ENCODE peak calls at places on chromosomes 3 and 15, in ten cellular contexts. Y is H9; U is ovary; P is CD4-positive, alpha-beta memory T cell; A is tibial nerve; B is brain microvascular endothelial cell; R is aorta; E is esophagus squamous epithelium; V is heart right ventricle; L is IMR-90. F is an unnamed sample.

GRCh38 chr15:34336947-34337556 is 529 bp downstream of the SLC12A6 start:
- DNase-seq in Y (no peak), U (no peak), P (peak), A (no peak), B (no peak), R (no peak), E (no peak), V (no peak), L (no peak), F (no peak)

GRCh38 chr3:123818921-123819429 is 65.2 kb downstream of the MYLK start:
- DNase-seq in Y (no peak), U (no peak), P (no peak), A (no peak), B (peak), R (no peak), E (no peak), V (no peak), L (peak), F (no peak)

GRCh38 chr3:18745472-18745871 is 320.3 kb upstream of the SATB1 start:
- DNase-seq in Y (no peak), U (no peak), P (no peak), A (peak), B (no peak), R (no peak), E (no peak), V (peak), L (no peak), F (no peak)

GRCh38 chr3:170555329-170555728 is 30.5 kb downstream of the SLC7A14 start:
- DNase-seq in Y (no peak), U (no peak), P (no peak), A (no peak), B (peak), R (no peak), E (no peak), V (no peak), L (peak), F (no peak)

GRCh38 chr15:88625943-88626741 is 5.0 kb downstream of the AEN start:
- DNase-seq in Y (no peak), U (no peak), P (no peak), A (no peak), B (no peak), R (peak), E (no peak), V (no peak), L (no peak), F (no peak)

GRCh38 chr3:112407214-112407887 is 74.4 kb downstream of the CD200 start:
- DNase-seq in Y (no peak), U (no peak), P (no peak), A (no peak), B (no peak), R (no peak), E (no peak), V (no peak), L (no peak), F (no peak)

GRCh38 chr15:81302605-81303204 is 21.2 kb downstream of the STARD5 start:
- DNase-seq in Y (no peak), U (no peak), P (no peak), A (no peak), B (no peak), R (no peak), E (no peak), V (no peak), L (no peak), F (no peak)

GRCh38 chr3:126422571-126423091 is 27.9 kb downstream of the CFAP100 start:
- DNase-seq in Y (no peak), U (no peak), P (no peak), A (no peak), B (no peak), R (no peak), E (no peak), V (no peak), L (no peak), F (no peak)

GRCh38 chr3:63043631-63044030 is 168.4 kb upstream of the CADPS start:
- DNase-seq in Y (no peak), U (no peak), P (no peak), A (no peak), B (peak), R (no peak), E (no peak), V (no peak), L (no peak), F (no peak)

DNA sequence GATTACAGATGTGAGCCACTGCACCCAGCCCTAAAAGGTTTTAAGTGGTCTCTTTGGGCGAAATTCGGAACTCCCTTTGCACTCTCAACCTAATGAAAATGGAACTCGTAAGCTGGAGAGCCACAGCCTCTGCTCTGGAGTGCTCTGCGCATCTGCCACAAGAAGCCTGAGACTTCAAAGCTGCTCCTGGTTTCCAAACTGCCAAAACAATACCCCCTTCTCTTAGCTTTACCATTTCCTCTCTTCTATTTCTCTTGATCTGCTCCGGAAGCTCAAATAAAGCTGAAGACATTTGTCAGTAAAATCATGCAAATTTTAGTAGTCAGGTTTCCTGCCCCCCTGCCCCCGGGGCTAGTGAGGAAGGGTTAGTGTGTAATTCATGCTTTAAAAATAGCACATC is 312.7 kb downstream of the MFSD1 start:
- DNase-seq in Y (no peak), U (no peak), P (no peak), A (no peak), B (no peak), R (no peak), E (no peak), V (no peak), L (no peak), F (no peak)
- H3K27ac ChIP-seq in Y (no peak), U (no peak), P (no peak), A (no peak), B (no peak), R (no peak), E (no peak), V (no peak), L (no peak), F (no peak)

DNA sequence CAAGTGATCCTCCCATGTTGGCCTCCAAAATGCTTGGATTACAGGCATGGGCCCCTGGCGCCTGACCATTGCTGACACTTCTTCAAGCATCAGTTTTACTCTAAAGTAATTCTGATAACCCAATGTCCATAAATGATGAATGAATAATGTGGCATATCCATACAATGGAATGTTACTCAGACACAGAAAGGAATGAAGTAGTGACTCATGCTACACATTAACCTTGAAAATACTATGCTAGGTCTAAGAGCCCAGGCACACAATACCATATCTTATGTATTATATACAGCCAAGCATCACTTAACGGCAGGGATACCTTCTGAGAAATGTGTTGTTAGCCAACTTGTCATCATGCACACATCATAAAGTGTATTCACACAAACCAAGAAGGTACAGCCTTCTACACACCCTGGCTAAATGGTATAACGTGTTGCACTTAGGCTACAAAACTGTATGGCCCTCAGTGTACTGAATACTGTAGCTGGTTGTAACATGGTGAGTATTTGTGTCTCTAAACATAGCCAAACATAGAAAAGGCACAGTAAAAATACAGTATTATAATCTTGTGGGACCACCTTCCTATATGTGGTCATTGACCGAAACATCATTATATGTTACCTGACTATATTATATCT is 31.3 kb downstream of the MKRN2 start:
- DNase-seq in Y (no peak), U (no peak), P (no peak), A (no peak), B (no peak), R (no peak), E (no peak), V (no peak), L (peak), F (no peak)
- H3K27ac ChIP-seq in Y (no peak), U (no peak), P (no peak), A (no peak), B (no peak), R (no peak), E (no peak), V (peak), L (peak), F (no peak)

DNA sequence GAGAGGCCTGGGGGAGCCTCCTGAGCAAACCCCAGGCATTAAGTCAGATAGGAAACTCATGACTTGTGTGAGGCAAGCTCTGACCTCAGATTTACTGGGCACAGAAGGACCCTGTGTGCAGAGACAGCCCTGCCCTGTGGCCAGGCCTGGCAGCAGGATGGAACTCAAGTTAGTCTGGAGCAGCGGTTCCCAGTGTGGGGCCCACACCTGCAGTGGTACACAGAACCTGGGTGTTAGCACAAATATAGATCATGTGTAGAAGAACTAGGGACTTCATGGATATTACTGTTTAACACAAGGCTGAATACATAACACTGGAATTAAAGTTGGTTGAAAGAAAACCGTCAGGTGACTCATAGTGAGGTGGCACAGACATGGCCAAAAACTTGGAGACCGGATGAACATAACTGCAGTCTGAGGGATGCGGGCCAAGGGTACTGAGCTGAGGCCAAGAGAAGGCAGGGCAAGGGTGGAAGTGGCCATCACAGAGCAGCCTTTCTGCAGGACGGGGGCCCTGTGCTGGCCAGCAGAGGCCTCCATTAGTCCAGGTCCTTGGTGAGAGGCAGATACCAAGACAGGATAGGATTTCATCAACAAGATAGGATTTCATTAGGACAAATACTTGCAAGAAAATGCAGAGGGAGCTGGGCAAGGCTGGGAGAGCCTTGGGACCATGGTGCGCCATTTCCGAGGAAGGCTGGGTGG is 40.9 kb downstream of the IRAK2 start:
- DNase-seq in Y (no peak), U (no peak), P (no peak), A (no peak), B (peak), R (peak), E (no peak), V (no peak), L (peak), F (peak)
- H3K27ac ChIP-seq in Y (no peak), U (no peak), P (no peak), A (peak), B (peak), R (peak), E (peak), V (no peak), L (peak), F (peak)

DNA sequence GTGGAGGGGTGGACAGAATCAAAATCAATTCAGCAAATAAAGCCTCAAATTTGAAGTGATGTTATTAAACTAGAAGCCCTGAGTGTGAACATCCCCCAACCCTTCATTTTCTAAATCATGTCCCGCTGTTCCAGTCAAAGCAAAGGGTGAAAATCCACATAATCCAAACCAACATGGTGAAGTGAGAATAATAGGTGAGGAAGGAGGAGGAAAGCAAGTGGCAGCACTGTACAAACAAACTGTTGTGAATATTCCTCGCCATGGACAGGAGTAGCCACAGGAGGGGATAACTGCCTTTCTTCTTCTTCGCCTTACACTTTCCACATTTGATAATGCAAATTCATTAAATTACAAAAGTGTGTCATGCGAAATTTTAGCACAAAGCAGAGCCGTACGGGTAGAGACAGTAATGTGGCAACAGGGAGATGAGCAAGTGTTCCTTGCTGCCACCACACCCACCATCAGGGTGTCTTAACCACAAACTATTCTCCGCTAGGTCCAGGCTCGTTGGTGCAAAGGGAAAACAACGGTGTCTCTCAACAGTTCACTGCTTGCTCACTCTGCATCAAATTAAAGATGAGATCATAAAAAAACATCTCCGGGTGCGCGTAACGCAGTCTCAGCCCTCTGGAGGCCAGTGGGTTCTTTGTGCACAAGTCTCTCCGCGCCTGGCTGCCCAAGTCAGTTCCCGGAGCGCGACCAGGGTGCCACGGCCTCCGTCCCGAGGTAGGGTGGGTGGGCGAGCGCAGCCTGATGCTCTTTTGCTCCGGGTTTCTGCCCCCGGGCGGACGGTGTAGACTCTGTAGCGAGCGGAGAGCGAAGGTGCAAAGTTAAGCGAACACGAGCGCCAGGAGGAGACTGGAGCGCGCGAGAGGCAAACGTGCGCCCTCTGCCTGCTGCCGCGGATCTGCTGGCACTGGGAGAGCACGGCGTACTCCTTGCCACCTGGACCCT is 6.7 kb downstream of the EPHA3 start:
- DNase-seq in Y (peak), U (peak), P (peak), A (peak), B (peak), R (peak), E (no peak), V (peak), L (peak), F (peak)
- H3K27ac ChIP-seq in Y (no peak), U (peak), P (no peak), A (peak), B (peak), R (no peak), E (no peak), V (peak), L (no peak), F (no peak)

GRCh38 chr3:138594150-138594934 is at the start of gene CEP70:
- DNase-seq in Y (peak), U (peak), P (peak), A (peak), B (peak), R (peak), E (no peak), V (peak), L (peak), F (no peak)
- H3K27ac ChIP-seq in Y (peak), U (peak), P (peak), A (peak), B (peak), R (peak), E (peak), V (peak), L (peak), F (peak)

GRCh38 chr3:61848885-61849284 is 287.5 kb downstream of the PTPRG start:
- DNase-seq in Y (no peak), U (peak), P (no peak), A (peak), B (no peak), R (no peak), E (no peak), V (peak), L (peak), F (no peak)

GRCh38 chr3:61847784-61848462 is 286.6 kb downstream of the PTPRG start:
- DNase-seq in Y (no peak), U (peak), P (no peak), A (peak), B (no peak), R (no peak), E (no peak), V (peak), L (no peak), F (no peak)

GRCh38 chr3:61841111-61841845 is 279.9 kb downstream of the PTPRG start:
- DNase-seq in Y (no peak), U (peak), P (no peak), A (peak), B (peak), R (no peak), E (no peak), V (no peak), L (peak), F (no peak)

GRCh38 chr3:61844346-61844745 is 283.0 kb downstream of the PTPRG start:
- DNase-seq in Y (no peak), U (no peak), P (no peak), A (no peak), B (no peak), R (no peak), E (no peak), V (no peak), L (no peak), F (no peak)

GRCh38 chr3:61846488-61846887 is 285.1 kb downstream of the PTPRG start:
- DNase-seq in Y (no peak), U (no peak), P (no peak), A (no peak), B (no peak), R (no peak), E (no peak), V (no peak), L (no peak), F (no peak)
- H3K27ac ChIP-seq in Y (no peak), U (peak), P (no peak), A (peak), B (no peak), R (no peak), E (no peak), V (peak), L (no peak), F (no peak)

GRCh38 chr3:31552103-31552502 is 19.4 kb downstream of the STT3B start:
- DNase-seq in Y (no peak), U (no peak), P (no peak), A (no peak), B (no peak), R (no peak), E (no peak), V (no peak), L (no peak), F (no peak)

GRCh38 chr3:31559872-31560534 is 27.3 kb downstream of the STT3B start:
- DNase-seq in Y (no peak), U (no peak), P (no peak), A (no peak), B (no peak), R (no peak), E (no peak), V (no peak), L (no peak), F (no peak)

GRCh38 chr3:31550452-31551251 is 17.9 kb downstream of the STT3B start:
- DNase-seq in Y (no peak), U (no peak), P (peak), A (peak), B (peak), R (no peak), E (no peak), V (no peak), L (peak), F (no peak)

GRCh38 chr3:31553258-31553657 is 20.5 kb downstream of the STT3B start:
- DNase-seq in Y (no peak), U (no peak), P (no peak), A (no peak), B (no peak), R (no peak), E (no peak), V (no peak), L (no peak), F (no peak)

GRCh38 chr3:31555204-31555603 is 22.5 kb downstream of the STT3B start:
- DNase-seq in Y (no peak), U (no peak), P (no peak), A (no peak), B (no peak), R (no peak), E (no peak), V (no peak), L (no peak), F (no peak)
- H3K27ac ChIP-seq in Y (no peak), U (no peak), P (no peak), A (no peak), B (no peak), R (no peak), E (no peak), V (no peak), L (no peak), F (no peak)

DNA sequence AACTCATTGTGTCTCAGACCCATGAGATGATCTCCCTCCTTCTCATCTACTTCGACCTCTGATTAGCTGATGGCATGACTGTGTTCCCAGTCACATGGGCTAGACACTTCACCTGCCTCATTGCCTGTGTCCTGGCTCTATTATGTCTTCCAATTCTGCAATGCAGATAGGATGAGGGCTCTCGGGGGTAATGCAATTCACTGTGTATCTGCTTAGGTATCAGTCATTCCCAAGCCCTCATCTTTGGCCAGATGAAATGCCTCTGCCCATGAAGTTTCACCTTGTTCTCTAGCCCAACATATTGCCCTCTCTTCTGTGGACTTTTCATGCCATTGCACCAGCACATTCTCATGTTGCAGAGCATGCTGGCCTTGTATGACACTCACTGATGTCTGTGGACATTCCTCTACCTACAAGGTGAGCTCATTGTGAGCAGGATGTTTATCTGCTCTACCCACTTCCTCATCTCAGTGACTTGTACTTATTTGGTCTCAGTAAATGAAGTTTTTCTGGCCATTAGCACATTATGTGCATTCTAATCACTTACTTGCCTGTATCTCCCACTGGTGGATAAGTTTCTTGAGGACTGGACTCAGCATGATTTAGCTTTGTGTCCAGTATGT is 32.3 kb downstream of the MOBP start:
- DNase-seq in Y (no peak), U (no peak), P (no peak), A (no peak), B (no peak), R (no peak), E (no peak), V (no peak), L (no peak), F (no peak)
- H3K27ac ChIP-seq in Y (no peak), U (no peak), P (no peak), A (no peak), B (no peak), R (no peak), E (no peak), V (no peak), L (no peak), F (peak)